ENCODE peak calls at places on chromosomes 7 and 10, in seven cellular contexts. J, R, T, W, S, I and L are unnamed samples.

GRCh38 chr7:48563334-48563733 is 361.0 kb upstream of the CDC14C start:
- DNase-seq in J (no peak), R (no peak), T (no peak), W (no peak), S (no peak), I (no peak), L (no peak)

GRCh38 chr7:1850976-1851571 is 181.0 kb downstream of the ELFN1 start:
- DNase-seq in J (no peak), R (no peak), T (peak), W (no peak), S (no peak), I (no peak), L (peak)

GRCh38 chr10:70537398-70538194 is 59.0 kb downstream of the PALD1 start:
- DNase-seq in J (no peak), R (no peak), T (peak), W (no peak), S (no peak), I (no peak), L (no peak)

GRCh38 chr10:761376-761775 is 71.9 kb upstream of the DIP2C start:
- DNase-seq in J (no peak), R (no peak), T (no peak), W (no peak), S (no peak), I (no peak), L (no peak)

GRCh38 chr10:27529010-27529783 is 25.1 kb downstream of the RAB18 start:
- DNase-seq in J (no peak), R (no peak), T (no peak), W (no peak), S (no peak), I (no peak), L (no peak)

GRCh38 chr7:38060637-38061036 is 117.4 kb upstream of the STARD3NL start:
- DNase-seq in J (no peak), R (no peak), T (no peak), W (no peak), S (no peak), I (no peak), L (no peak)

GRCh38 chr7:126702242-126703016 is 550.3 kb downstream of the GRM8 start:
- DNase-seq in J (no peak), R (no peak), T (no peak), W (no peak), S (no peak), I (no peak), L (no peak)

GRCh38 chr10:17784701-17785100 is 24.4 kb upstream of the MRC1 start:
- DNase-seq in J (no peak), R (no peak), T (no peak), W (no peak), S (no peak), I (no peak), L (no peak)

GRCh38 chr10:93820434-93820833 is 62.7 kb downstream of the LGI1 start:
- DNase-seq in J (no peak), R (no peak), T (no peak), W (no peak), S (no peak), I (no peak), L (no peak)

GRCh38 chr7:106284516-106285050 is at the start of gene NAMPT:
- DNase-seq in J (peak), R (no peak), T (peak), W (peak), S (peak), I (peak), L (peak)

GRCh38 chr10:30070001-30070759 is 10.8 kb upstream of the JCAD start:
- DNase-seq in J (no peak), R (no peak), T (peak), W (no peak), S (no peak), I (no peak), L (no peak)

GRCh38 chr10:26881600-26882331 is 21.0 kb upstream of the ABI1 start:
- DNase-seq in J (no peak), R (no peak), T (no peak), W (no peak), S (no peak), I (no peak), L (no peak)

GRCh38 chr10:129102906-129103693 is 363.9 kb upstream of the MGMT start:
- DNase-seq in J (peak), R (no peak), T (no peak), W (no peak), S (no peak), I (no peak), L (no peak)

GRCh38 chr7:120931243-120931642 is 19.3 kb upstream of the ING3 start:
- DNase-seq in J (no peak), R (no peak), T (no peak), W (no peak), S (no peak), I (no peak), L (no peak)

GRCh38 chr10:50634479-50634878 is 10.7 kb upstream of the SGMS1 start:
- DNase-seq in J (no peak), R (no peak), T (no peak), W (no peak), S (no peak), I (no peak), L (no peak)

GRCh38 chr10:93363891-93364648 is 118.1 kb downstream of the MYOF start:
- DNase-seq in J (peak), R (no peak), T (peak), W (no peak), S (peak), I (no peak), L (peak)

GRCh38 chr10:4384254-4384653 is 441.8 kb upstream of the AKR1E2 start:
- DNase-seq in J (no peak), R (no peak), T (no peak), W (no peak), S (no peak), I (no peak), L (no peak)

GRCh38 chr10:49163741-49164140 is 24.4 kb downstream of the TMEM273 start:
- DNase-seq in J (no peak), R (no peak), T (no peak), W (no peak), S (no peak), I (no peak), L (no peak)

GRCh38 chr10:130300608-130301025 is 164.4 kb downstream of the GLRX3 start:
- DNase-seq in J (peak), R (no peak), T (peak), W (peak), S (peak), I (no peak), L (peak)

GRCh38 chr7:132603241-132603789 is 27.0 kb upstream of the PLXNA4 start:
- DNase-seq in J (no peak), R (no peak), T (no peak), W (no peak), S (no peak), I (no peak), L (no peak)

GRCh38 chr7:1676550-1677071 is 6.5 kb downstream of the ELFN1 start:
- DNase-seq in J (no peak), R (no peak), T (peak), W (no peak), S (no peak), I (no peak), L (no peak)

GRCh38 chr7:84022686-84023308 is 171.8 kb downstream of the SEMA3A start:
- DNase-seq in J (no peak), R (no peak), T (peak), W (no peak), S (no peak), I (no peak), L (no peak)

GRCh38 chr7:136585954-136586670 is 282.3 kb upstream of the CHRM2 start:
- DNase-seq in J (no peak), R (no peak), T (no peak), W (no peak), S (no peak), I (no peak), L (no peak)

GRCh38 chr10:127919418-127920191 is 12.7 kb downstream of the PTPRE start:
- DNase-seq in J (no peak), R (peak), T (peak), W (no peak), S (no peak), I (no peak), L (no peak)

GRCh38 chr10:43122096-43122495 is 16.1 kb upstream of the CSGALNACT2 start:
- DNase-seq in J (no peak), R (no peak), T (peak), W (no peak), S (no peak), I (no peak), L (peak)

GRCh38 chr7:103293526-103293925 is 3.7 kb upstream of the PMPCB start:
- DNase-seq in J (no peak), R (no peak), T (no peak), W (no peak), S (no peak), I (no peak), L (no peak)

GRCh38 chr10:11539191-11539868 is 72.1 kb downstream of the USP6NL start:
- DNase-seq in J (no peak), R (no peak), T (no peak), W (no peak), S (no peak), I (no peak), L (no peak)

GRCh38 chr10:71278691-71279588 is 40.1 kb upstream of the SLC29A3 start:
- DNase-seq in J (no peak), R (no peak), T (no peak), W (no peak), S (no peak), I (no peak), L (no peak)

GRCh38 chr7:103714377-103714927 is 268.4 kb upstream of the SLC26A5 start:
- DNase-seq in J (no peak), R (no peak), T (no peak), W (no peak), S (no peak), I (no peak), L (no peak)

GRCh38 chr10:53123311-53123710 is 350.7 kb upstream of the MBL2 start:
- DNase-seq in J (no peak), R (no peak), T (no peak), W (no peak), S (no peak), I (no peak), L (no peak)

GRCh38 chr7:111029574-111030357 is 61.2 kb upstream of the LRRN3 start:
- DNase-seq in J (peak), R (no peak), T (no peak), W (no peak), S (no peak), I (peak), L (peak)

GRCh38 chr10:22391605-22392004 is 46.3 kb downstream of the SPAG6 start:
- DNase-seq in J (no peak), R (no peak), T (no peak), W (no peak), S (no peak), I (no peak), L (no peak)

GRCh38 chr10:104328916-104329710 is 9.2 kb downstream of the ITPRIP start:
- DNase-seq in J (no peak), R (peak), T (peak), W (peak), S (no peak), I (peak), L (peak)

GRCh38 chr7:44634839-44635591 is 28.6 kb downstream of the OGDH start:
- DNase-seq in J (no peak), R (no peak), T (peak), W (no peak), S (peak), I (no peak), L (no peak)

GRCh38 chr7:23426876-23427275 is 43.4 kb downstream of the IGF2BP3 start:
- DNase-seq in J (no peak), R (no peak), T (no peak), W (no peak), S (no peak), I (no peak), L (no peak)

GRCh38 chr10:72322280-72323058 is 32.2 kb downstream of the DNAJB12 start:
- DNase-seq in J (no peak), R (no peak), T (peak), W (no peak), S (no peak), I (no peak), L (no peak)

DNA sequence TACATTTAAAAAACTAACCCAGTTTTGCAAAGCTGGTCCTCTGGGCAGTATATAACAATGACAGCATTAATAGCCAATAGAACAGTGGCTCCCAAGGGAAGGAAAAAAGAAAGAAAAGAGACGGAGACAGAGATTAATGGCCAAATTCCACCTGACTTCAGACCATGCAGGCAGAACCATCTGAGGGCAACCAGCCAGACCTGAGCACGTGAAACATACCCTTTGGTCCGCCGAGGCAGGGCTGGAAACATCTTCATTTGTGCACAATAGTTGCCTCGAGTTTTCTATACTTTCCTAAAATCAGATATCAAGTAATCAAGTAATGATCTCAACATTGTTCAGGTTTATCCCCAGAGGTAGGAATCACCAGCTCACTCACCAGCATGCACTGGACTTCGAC is 3.4 kb downstream of the SFXN4 start:
- DNase-seq in J (no peak), R (no peak), T (no peak), W (no peak), S (no peak), I (no peak), L (no peak)
- H3K27ac ChIP-seq in J (no peak), R (no peak), T (no peak), W (no peak), S (peak), I (no peak), L (no peak)

GRCh38 chr10:78970261-78970660 is 98.5 kb upstream of the ZMIZ1 start:
- DNase-seq in J (no peak), R (no peak), T (no peak), W (no peak), S (no peak), I (no peak), L (no peak)
- H3K27ac ChIP-seq in J (no peak), R (no peak), T (no peak), W (no peak), S (no peak), I (no peak), L (no peak)

GRCh38 chr10:74826142-74827044 is at the start of gene KAT6B:
- DNase-seq in J (peak), R (peak), T (peak), W (peak), S (peak), I (peak), L (peak)

GRCh38 chr10:74825371-74826141 is 844 bp upstream of the KAT6B start:
- DNase-seq in J (no peak), R (peak), T (peak), W (no peak), S (peak), I (no peak), L (no peak)

GRCh38 chr10:74824184-74825032 is 2.0 kb upstream of the KAT6B start:
- DNase-seq in J (no peak), R (no peak), T (peak), W (peak), S (peak), I (no peak), L (no peak)

GRCh38 chr10:74823791-74824183 is 2.6 kb upstream of the KAT6B start:
- DNase-seq in J (no peak), R (no peak), T (no peak), W (no peak), S (no peak), I (no peak), L (no peak)

GRCh38 chr10:74825033-74825370 is 1.4 kb upstream of the KAT6B start:
- DNase-seq in J (peak), R (peak), T (peak), W (peak), S (no peak), I (no peak), L (peak)
- H3K27ac ChIP-seq in J (peak), R (peak), T (peak), W (peak), S (peak), I (peak), L (peak)

GRCh38 chr10:110918633-110919348 is at the start of gene BBIP1:
- DNase-seq in J (no peak), R (peak), T (no peak), W (peak), S (no peak), I (peak), L (no peak)

GRCh38 chr10:110914411-110914810 is 4.6 kb downstream of the BBIP1 start:
- DNase-seq in J (no peak), R (no peak), T (no peak), W (no peak), S (no peak), I (no peak), L (no peak)

GRCh38 chr10:110915035-110915434 is 3.9 kb downstream of the BBIP1 start:
- DNase-seq in J (no peak), R (no peak), T (no peak), W (no peak), S (no peak), I (no peak), L (no peak)

GRCh38 chr10:110918269-110918632 is 729 bp downstream of the BBIP1 start:
- DNase-seq in J (peak), R (peak), T (peak), W (no peak), S (peak), I (peak), L (peak)

DNA sequence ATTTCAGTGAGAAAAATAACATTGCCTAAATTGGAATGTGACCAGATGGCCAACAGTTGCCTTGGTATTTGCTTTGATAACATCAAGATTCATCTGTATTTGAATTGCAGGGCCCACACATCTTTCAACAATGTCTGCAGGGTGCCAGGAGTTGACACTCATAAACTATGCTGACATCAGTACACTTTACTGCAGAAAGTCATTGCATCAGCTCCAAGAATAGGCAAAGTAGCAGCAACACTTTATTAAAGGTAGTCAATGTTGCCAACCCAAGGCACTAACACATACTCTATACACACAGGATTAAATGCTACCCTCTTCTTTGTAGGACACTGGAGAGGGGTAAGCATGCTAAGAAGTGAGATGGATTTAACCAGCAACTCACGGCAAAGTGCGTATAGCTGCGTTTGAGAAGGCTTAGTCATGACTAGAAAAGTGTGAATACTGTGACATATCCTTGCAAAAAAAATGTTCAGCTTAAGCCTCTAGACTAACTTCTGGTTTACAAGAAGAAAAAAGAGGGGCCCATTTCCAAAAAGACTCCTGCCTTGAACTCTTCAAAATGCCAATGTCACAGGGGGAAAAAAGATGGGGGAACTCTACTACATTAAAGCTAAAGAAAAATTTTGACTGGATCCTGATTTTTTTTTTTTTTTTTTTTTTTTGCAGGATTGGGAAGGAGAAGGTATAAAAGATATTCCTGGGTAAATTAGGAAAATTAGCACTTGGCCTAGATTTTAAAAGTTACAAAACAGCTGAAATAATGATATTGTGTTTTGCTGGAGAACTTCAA is 2.2 kb downstream of the BBIP1 start:
- DNase-seq in J (no peak), R (no peak), T (no peak), W (no peak), S (no peak), I (no peak), L (no peak)
- H3K27ac ChIP-seq in J (no peak), R (no peak), T (no peak), W (no peak), S (no peak), I (no peak), L (no peak)

DNA sequence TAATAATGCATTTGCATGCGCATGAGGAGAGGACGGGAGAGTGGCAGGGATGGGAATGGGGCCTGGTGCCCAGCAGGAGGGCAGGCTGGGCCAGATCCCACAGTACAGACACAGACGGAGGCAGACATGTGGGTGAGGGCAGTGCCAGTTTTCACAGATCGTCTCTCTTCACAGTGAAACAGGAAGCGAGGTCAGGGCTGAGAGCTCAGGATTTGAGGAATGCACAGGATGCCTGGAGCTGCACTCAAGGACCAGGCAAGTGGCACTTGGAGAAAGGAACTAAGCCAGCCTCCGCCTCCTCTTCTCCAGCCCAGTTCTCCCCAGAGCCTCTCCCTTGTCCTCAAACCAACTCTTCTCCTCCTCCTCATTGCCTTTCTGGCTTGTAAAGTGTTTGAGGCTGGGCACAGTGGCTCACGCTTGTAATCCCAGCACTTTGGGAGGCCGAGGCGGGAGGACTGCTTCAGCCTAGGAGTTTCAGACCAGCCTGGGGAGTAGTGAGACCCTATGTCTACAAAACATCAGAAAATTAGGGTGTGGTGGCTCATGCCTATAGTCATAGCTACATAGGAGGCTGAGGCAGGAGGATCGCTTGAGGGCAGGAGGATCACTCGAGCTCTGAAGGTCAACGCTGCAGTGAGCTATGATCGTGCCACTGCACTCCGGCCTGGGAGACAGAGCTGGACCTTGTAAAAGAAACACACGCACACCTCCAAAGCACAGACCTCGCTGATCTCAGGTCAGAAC is 115.2 kb downstream of the HIP1 start:
- DNase-seq in J (peak), R (no peak), T (no peak), W (no peak), S (no peak), I (no peak), L (no peak)
- H3K27ac ChIP-seq in J (peak), R (peak), T (peak), W (peak), S (peak), I (peak), L (peak)

GRCh38 chr10:69048103-69048502 is 39.8 kb upstream of the SRGN start:
- DNase-seq in J (peak), R (peak), T (peak), W (no peak), S (peak), I (no peak), L (peak)
- H3K27ac ChIP-seq in J (peak), R (peak), T (no peak), W (no peak), S (peak), I (peak), L (no peak)

DNA sequence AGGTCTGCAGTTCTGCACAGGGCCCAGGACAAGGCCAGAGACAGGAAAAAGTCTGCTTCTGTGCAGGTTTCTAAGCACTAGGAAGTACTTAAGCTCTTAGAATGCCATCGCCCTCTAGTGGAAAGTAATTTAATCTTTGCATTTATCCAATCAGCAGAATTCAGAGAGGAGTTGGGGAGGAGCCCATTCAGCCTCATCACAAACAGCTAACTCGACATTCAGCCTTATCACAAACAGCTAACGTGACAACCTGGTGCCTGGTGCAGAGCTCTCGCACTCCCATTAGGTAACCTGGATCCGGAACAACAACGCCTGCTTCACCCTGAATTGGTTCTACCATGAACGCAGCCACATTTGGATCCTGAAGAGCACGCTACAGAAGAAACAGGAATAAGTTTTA is 15.2 kb downstream of the OAT start:
- DNase-seq in J (no peak), R (no peak), T (no peak), W (no peak), S (no peak), I (no peak), L (no peak)
- H3K27ac ChIP-seq in J (no peak), R (no peak), T (no peak), W (no peak), S (peak), I (no peak), L (no peak)